ENCODE peak calls at places on chromosomes 4 and X, in four cellular contexts. U is astrocyte of the cerebellum, C is PC-3, J is HCT116. D is an unnamed sample.

GRCh38 chr4:114383721-114384120 is 214.9 kb upstream of the UGT8 start:
- DNase-seq in U (peak), C (peak), J (peak), D (peak)

GRCh38 chr4:107689912-107690587 is 30.0 kb downstream of the PAPSS1 start:
- DNase-seq in U (peak), C (peak), J (peak), D (peak)

GRCh38 chr4:76449362-76449767 is 14.3 kb downstream of the SHROOM3 start:
- DNase-seq in U (peak), C (no peak), J (no peak), D (peak)

GRCh38 chrX:74371399-74371798 is 49.9 kb upstream of the SLC16A2 start:
- DNase-seq in U (no peak), C (no peak), J (no peak), D (no peak)

GRCh38 chr4:54783402-54784110 is 125.8 kb downstream of the KIT start:
- DNase-seq in U (no peak), C (no peak), J (no peak), D (no peak)

GRCh38 chr4:81648576-81649272 is 177.0 kb upstream of the RASGEF1B start:
- DNase-seq in U (peak), C (no peak), J (no peak), D (no peak)

GRCh38 chr4:152935661-152936445 is at the start of gene FHDC1:
- DNase-seq in U (no peak), C (peak), J (peak), D (no peak)

GRCh38 chr4:818106-818921 is 7.6 kb downstream of the CPLX1 start:
- DNase-seq in U (no peak), C (no peak), J (no peak), D (no peak)

GRCh38 chr4:17809667-17810066 is 890 bp downstream of the DCAF16 start:
- DNase-seq in U (no peak), C (no peak), J (no peak), D (no peak)

GRCh38 chrX:153697924-153698865 is 10.5 kb downstream of the SLC6A8 start:
- DNase-seq in U (no peak), C (no peak), J (no peak), D (no peak)

GRCh38 chr4:65861993-65862392 is 191.7 kb upstream of the EPHA5 start:
- DNase-seq in U (no peak), C (no peak), J (no peak), D (peak)

GRCh38 chr4:147833254-147833653 is 101.4 kb downstream of the ARHGAP10 start:
- DNase-seq in U (no peak), C (no peak), J (no peak), D (peak)

GRCh38 chr4:14701389-14701788 is 300.9 kb upstream of the CPEB2 start:
- DNase-seq in U (no peak), C (no peak), J (no peak), D (no peak)

GRCh38 chr4:1721666-1722550 is 587 bp downstream of the TACC3 start:
- DNase-seq in U (no peak), C (no peak), J (no peak), D (no peak)

DNA sequence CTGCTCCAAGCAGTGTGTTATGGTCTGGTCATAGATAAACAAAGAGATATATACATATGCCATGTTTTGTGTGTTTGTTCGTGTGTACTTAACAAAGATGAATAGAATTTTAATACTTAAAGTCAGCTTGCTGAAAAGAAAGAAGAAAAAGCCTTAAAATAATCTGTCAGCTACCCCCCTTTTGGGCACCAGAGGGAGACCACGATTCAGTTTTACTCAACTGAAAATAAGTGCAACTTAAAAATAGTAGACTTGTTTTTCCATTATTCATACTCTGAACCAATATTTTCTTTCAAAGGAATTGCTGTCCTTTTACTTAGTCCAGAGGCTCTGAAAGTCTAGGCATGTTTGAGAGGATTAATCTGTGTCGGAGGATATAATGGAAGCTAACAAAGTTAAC is 181.7 kb upstream of the AGTR2 start:
- DNase-seq in U (no peak), C (peak), J (no peak), D (no peak)
- TF ChIP-seq CTCF in U (no peak), C (peak), J (peak), D (no peak)

GRCh38 chrX:79159800-79160199 is 15.3 kb downstream of the GPR174 start:
- DNase-seq in U (no peak), C (no peak), J (no peak), D (no peak)
- H3K4me3 ChIP-seq in U (no peak), C (no peak), J (no peak), D (no peak)

GRCh38 chrX:149881081-149881711 is at the start of gene MAGEA8:
- DNase-seq in U (no peak), C (no peak), J (no peak), D (no peak)
- TF ChIP-seq CTCF in U (no peak), C (peak), J (peak), D (no peak)

DNA sequence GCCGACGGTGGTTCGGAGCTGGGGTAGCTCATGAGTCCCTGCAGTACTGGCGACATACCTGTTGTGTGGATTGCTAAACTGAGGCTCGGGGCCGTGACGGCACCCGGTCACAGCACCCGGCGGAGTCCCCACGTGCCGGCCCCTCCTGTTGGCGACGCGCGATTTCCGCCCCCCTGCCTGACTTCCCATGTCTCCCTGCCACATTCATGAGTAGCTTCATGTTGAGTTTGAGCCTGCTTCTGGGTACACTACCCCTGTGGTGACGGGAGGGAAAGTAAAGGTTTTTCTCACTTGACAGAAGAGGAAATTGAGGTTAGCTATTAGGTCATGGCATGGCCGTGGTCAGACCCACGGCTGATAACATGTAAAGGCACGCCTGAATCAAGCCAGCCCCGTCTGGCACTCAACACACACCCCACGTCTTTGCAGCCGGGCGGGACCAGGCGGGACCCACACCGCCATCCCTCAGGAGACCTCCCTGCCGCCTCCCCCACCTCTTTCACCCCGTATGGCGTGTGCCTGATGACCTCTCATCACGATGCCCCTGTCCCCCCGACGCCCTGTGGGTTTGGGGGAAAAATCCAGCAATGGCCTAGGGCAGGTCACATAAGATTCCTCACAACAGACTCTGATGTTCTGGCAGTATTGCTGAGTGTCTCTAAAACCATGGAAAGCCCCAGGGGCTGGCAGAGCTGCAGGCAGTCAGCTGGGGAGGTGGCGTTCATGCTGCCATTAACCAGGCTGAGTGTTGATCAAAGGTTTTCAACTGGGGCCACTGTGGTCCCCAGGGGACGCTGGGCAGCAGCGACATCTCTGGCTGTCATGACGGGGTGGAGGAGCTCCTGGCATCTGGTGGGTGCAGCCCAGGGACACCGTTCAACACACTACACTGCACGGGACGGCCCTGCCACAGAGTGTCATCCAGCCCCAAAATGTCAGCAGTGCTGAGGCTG is 29.2 kb downstream of the P2RY8 start:
- DNase-seq in U (no peak), C (no peak), J (no peak), D (no peak)
- H3K4me3 ChIP-seq in U (no peak), C (no peak), J (no peak), D (no peak)

GRCh38 chrX:109889289-109890006 is 113.5 kb upstream of the TMEM164 start:
- DNase-seq in U (peak), C (peak), J (no peak), D (no peak)
- TF ChIP-seq CTCF in U (peak), C (peak), J (no peak), D (peak)

DNA sequence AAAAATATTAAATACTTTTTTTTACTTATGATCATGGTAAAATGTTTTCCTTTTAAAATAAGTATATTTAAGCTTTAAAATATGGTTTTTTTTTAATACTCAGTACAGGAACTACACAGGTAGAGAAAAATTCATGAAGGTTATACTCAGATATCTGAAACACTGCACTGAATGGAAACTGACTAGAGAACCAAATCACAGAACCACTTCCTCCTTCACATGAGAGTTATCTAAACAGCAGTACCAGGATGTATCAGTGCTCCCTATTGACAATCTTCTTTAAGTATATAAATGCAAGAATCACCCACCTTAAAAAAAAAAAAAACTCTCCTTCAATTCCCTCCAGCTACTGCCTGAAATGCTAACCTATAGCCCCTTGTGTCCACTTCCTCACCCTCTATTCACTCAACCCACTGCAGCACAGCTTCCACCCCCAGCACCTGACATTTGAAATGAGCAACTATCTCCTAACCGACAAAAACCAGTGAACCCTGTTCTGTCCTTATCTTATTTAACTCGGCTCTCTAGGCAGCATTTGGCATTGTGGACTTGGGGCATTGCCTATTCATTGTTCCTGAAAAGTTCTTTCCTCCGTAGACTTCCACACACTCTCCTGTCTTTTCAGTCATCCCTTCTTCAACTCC is 9.1 kb downstream of the SLC7A3 start:
- DNase-seq in U (no peak), C (no peak), J (no peak), D (no peak)
- H3K4me3 ChIP-seq in U (no peak), C (no peak), J (no peak), D (no peak)

GRCh38 chr4:2933566-2934076 is 29.6 kb downstream of the NOP14 start:
- DNase-seq in U (no peak), C (no peak), J (no peak), D (no peak)

GRCh38 chr4:2936773-2937145 is 26.4 kb downstream of the NOP14 start:
- DNase-seq in U (no peak), C (peak), J (no peak), D (peak)

GRCh38 chr4:2935762-2936743 is 27.2 kb downstream of the NOP14 start:
- DNase-seq in U (no peak), C (peak), J (peak), D (peak)

GRCh38 chr4:2934077-2934812 is 29.0 kb downstream of the NOP14 start:
- DNase-seq in U (no peak), C (peak), J (no peak), D (no peak)

DNA sequence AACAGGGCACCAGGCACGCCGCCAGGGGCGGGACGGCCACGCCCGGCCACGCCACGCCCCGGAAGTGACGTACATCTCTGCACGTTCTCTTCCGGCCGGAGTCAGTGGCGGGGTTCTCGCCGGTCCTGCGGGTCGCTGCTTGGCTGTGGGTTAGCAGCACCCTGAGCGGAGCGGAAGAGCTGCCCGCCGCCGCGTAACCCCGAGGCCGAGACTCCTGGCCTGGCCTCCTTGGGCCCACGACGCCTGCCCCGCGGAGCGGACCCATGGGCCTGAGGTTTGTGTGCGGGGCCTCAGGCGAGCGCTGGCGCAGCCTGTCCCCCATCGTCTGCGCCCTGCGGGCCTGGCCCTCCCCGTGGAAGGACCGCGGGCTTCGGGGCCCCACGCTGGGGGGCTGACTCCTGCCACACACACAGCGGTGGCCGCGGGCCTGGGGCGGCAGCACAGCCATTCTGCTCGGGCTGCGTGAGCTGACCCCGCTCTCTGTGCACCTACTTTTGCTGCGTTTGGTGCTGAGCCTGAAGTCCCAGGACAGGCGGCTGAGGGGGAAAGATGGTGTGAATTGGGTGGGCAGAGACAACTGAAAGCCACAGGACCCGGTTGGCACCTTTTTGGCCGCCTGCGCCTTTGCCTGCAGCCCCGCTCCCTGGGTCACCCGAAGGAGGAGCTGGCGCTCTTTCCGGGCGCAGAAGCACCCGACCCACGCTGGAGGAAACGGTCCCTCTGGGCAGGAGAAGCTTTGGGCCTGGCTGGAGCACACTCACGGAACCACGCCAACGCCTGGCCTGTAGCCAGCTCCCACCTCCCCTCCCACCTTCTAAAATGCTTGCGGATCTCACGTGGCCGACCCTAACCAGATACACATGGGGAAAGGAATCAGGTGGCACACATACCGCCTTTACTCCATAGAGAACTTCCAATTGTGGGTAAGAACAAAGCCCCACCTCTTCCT is 28.1 kb downstream of the NOP14 start:
- DNase-seq in U (peak), C (peak), J (peak), D (peak)
- TF ChIP-seq CTCF in U (no peak), C (no peak), J (no peak), D (no peak)

GRCh38 chrX:123513585-123514278 is 219.1 kb downstream of the THOC2 start:
- DNase-seq in U (no peak), C (peak), J (no peak), D (no peak)
- H3K4me3 ChIP-seq in U (no peak), C (peak), J (peak), D (peak)

D was measured in bronchial epithelial cell.